ENCODE peak calls at places on chromosome 4, in four cellular contexts. S is naive thymus-derived CD4-positive, alpha-beta T cell; Y is PC-3; G is GM23248. F is an unnamed sample.

GRCh38 chr4:33725861-33726260 is 2518.5 kb downstream of the ARAP2 start:
- DNase-seq in S (no peak), Y (no peak), G (no peak), F (no peak)

GRCh38 chr4:98110214-98110613 is 33.1 kb downstream of the STPG2 start:
- DNase-seq in S (no peak), Y (no peak), G (no peak), F (no peak)

GRCh38 chr4:34850983-34851382 is 1393.3 kb downstream of the ARAP2 start:
- DNase-seq in S (no peak), Y (peak), G (no peak), F (no peak)

GRCh38 chr4:84639143-84639542 is 56.2 kb downstream of the CDS1 start:
- DNase-seq in S (no peak), Y (no peak), G (no peak), F (no peak)

GRCh38 chr4:8871417-8872401 is at the start of gene HMX1:
- DNase-seq in S (no peak), Y (no peak), G (peak), F (no peak)

GRCh38 chr4:184838249-184839074 is 12.7 kb upstream of the ACSL1 start:
- DNase-seq in S (no peak), Y (peak), G (peak), F (no peak)

GRCh38 chr4:17323619-17324400 is 188.1 kb downstream of the QDPR start:
- DNase-seq in S (no peak), Y (no peak), G (peak), F (no peak)

GRCh38 chr4:1402516-1403101 is 3.6 kb downstream of the NKX1-1 start:
- DNase-seq in S (no peak), Y (no peak), G (peak), F (no peak)

GRCh38 chr4:185467101-185467500 is 4.4 kb downstream of the CCDC110 start:
- DNase-seq in S (no peak), Y (no peak), G (peak), F (no peak)

GRCh38 chr4:107888237-107888636 is 43.1 kb upstream of the CYP2U1 start:
- DNase-seq in S (no peak), Y (no peak), G (no peak), F (no peak)

DNA sequence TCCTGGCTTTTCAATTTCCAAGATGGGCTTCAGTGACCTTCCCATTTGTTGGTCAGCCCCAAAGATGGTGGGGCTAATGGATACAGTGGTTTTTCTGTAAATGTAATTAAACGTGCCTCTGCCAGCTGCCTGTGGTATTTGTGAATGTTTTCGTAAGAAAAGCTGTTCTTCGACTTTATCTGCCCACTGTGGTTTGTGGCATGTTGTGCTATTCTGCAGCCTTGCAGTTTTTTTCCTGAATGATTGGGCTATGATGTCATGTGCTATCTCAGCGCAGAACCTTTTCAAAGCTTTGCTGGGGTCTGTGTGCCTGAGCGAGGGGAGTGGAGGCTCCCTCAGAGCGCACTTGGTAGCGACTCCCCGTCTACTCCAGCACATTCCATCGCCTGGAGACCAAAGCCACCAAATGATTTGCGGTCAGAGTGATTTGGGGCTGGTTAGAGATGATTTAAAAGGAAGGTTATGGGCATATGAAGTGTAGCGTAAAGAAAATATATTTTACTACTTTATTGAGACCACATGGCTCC is 137.5 kb downstream of the PALLD start:
- DNase-seq in S (no peak), Y (peak), G (peak), F (no peak)
- H3K27ac ChIP-seq in S (no peak), Y (peak), G (peak), F (no peak)

DNA sequence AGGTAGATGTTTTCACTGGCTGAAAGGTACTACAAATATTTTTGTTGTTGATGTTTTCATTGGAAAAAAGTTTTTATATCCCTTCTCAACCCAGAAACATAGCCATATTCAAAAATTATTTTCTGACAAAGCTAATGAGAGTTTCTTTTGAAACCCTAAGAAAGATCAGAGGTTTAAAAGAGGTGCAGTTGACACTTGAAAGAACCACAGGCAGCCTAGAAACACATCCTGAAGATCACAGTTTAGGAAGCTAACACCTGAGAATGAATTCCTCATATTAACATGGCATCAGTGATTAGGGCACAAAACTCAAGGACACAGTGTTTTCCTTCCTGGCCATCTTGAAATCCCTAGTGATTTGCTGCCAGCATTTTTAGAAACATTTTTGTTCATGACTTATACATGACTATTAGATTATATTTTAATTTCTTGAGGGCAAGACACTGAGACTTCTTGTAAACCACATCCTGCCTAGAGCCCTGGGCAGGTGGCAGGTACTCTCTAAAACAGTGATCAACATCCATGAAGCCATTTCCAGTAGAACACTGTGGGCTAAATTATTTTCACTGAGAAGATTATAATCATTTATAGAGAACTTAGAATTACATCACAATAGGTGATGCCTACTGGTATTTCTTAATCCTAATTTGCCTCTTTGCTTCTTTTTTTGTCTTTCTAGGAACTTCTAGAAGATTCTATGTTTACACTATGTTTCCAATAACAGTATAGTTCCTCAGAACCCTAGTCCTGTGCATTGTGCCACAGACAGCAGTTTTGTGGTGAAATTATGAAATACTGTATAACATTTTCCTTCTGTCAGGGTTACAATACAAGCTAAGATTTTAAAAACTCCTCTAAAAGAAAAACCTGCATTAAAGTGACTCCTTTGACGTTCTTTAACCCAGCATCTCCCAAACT is 79.9 kb downstream of the ARSJ start:
- DNase-seq in S (no peak), Y (no peak), G (no peak), F (no peak)
- H3K27ac ChIP-seq in S (peak), Y (no peak), G (no peak), F (no peak)

GRCh38 chr4:16293205-16293860 is 67.1 kb upstream of the TAPT1 start:
- DNase-seq in S (no peak), Y (no peak), G (no peak), F (no peak)

GRCh38 chr4:16294455-16294854 is 68.2 kb upstream of the TAPT1 start:
- DNase-seq in S (no peak), Y (no peak), G (peak), F (peak)

GRCh38 chr4:16290681-16291420 is 64.6 kb upstream of the TAPT1 start:
- DNase-seq in S (no peak), Y (no peak), G (no peak), F (no peak)

GRCh38 chr4:16284050-16284449 is 57.8 kb upstream of the TAPT1 start:
- DNase-seq in S (no peak), Y (no peak), G (no peak), F (no peak)

GRCh38 chr4:16289872-16290554 is 63.7 kb upstream of the TAPT1 start:
- DNase-seq in S (no peak), Y (peak), G (peak), F (no peak)
- H3K27ac ChIP-seq in S (no peak), Y (no peak), G (no peak), F (no peak)

GRCh38 chr4:139875456-139875855 is 209.8 kb downstream of the MGST2 start:
- DNase-seq in S (no peak), Y (no peak), G (no peak), F (no peak)
- H3K27ac ChIP-seq in S (no peak), Y (no peak), G (no peak), F (no peak)

GRCh38 chr4:88660446-88661294 is 37.0 kb downstream of the NAP1L5 start:
- DNase-seq in S (no peak), Y (peak), G (peak), F (no peak)

GRCh38 chr4:88659890-88660208 is 37.8 kb downstream of the NAP1L5 start:
- DNase-seq in S (no peak), Y (no peak), G (no peak), F (no peak)

GRCh38 chr4:88655226-88655625 is 42.4 kb downstream of the NAP1L5 start:
- DNase-seq in S (no peak), Y (no peak), G (no peak), F (no peak)

GRCh38 chr4:88661724-88662123 is 35.9 kb downstream of the NAP1L5 start:
- DNase-seq in S (no peak), Y (peak), G (peak), F (peak)

GRCh38 chr4:88659061-88659889 is 38.4 kb downstream of the NAP1L5 start:
- DNase-seq in S (no peak), Y (peak), G (peak), F (peak)
- H3K27ac ChIP-seq in S (no peak), Y (peak), G (peak), F (peak)

DNA sequence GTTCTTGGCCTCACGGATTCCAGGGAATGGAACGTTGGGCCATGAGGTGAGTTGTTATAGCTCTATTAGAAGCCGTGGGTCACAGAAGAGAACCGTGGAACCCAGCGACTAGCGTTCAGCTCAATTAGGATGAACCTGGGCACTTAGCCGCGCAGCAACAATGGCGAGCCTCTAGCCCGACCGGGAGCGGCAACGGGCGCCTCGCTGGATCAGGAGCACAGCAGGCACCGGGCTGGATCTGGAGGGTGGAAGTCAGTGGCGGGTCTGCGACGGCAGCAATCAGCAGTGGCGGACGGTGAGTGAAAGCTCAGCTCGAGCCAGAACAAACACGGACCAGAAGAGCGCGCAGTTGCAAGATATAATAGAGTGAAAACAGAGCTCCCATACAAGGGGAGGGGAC is 34.2 kb downstream of the AGA start:
- DNase-seq in S (no peak), Y (no peak), G (no peak), F (no peak)
- H3K27ac ChIP-seq in S (no peak), Y (no peak), G (no peak), F (no peak)

DNA sequence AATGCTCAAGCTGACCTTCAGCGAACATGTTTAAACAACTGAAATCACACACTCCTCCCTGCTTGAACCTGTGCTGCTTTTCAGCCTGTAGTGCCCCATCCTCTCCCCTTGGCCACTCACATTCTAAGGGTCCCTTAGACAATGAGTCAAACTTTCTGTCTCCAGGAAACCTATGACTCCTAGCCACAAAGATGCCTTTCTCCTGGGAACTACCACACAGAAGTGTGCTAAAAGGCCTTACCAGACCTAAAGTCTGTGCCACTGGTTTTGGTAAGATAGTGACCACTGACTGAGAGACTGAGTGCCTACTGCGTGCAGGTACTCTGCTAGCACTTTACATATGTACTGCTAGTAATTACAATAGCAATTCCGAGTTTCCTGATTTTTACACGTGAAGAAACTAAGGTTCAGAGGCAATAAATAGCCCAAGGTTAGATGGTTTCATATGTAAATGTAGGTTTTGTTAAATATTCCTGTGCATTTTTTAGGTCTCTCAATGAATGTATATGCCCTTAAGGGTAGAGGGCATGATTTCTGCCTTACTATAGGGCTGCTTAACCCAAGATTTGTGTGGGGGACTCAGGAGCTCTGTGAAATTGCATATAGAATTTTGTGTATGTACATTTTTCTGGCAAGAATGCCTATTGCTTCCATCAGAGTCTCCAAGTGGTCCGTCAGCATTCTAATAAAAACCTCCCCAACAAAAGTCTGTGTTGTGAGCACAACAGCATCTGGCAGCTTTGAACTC is 71.1 kb downstream of the NSG1 start:
- DNase-seq in S (no peak), Y (no peak), G (peak), F (no peak)
- H3K27ac ChIP-seq in S (no peak), Y (no peak), G (peak), F (no peak)

DNA sequence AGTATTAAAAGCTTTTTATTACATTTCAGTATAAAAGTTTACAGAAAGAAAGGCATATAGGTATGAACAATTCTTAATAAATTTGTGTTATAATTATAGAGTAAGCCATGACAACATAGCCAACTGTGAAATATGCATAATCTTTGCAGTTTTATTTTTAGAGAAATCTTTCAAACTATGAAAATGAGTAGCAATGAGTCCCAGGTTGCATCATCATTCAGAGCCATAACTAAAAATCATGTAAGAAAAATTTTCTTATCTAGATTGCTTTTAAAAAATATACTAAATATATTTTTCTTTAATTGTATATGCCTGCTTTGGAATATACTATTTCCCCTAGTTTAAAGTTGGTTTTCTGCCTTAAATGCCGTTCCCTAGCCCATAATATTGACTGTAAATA is 54.8 kb upstream of the NAF1 start:
- DNase-seq in S (no peak), Y (no peak), G (no peak), F (no peak)
- H3K27ac ChIP-seq in S (no peak), Y (no peak), G (no peak), F (no peak)